ENCODE peak calls at places on chromosomes 12 and 14, in six cellular contexts. T is hepatocyte, U is MM.1S, D is neural progenitor cell, X is SK-N-SH, W is GM23248. C is an unnamed sample.
A peak's percentile ranks its signal among the peaks of the same experiment; 100 is the strongest.

GRCh38 chr12:4909734-4910501 is at the start of gene KCNA1:
- DNase-seq in T (peak; percentile 21), U (no peak), D (peak; percentile 68), X (peak; percentile 31), W (peak; percentile 42), C (no peak)

GRCh38 chr12:12097821-12098688 is 27.3 kb downstream of the BCL2L14 start:
- DNase-seq in T (no peak), U (no peak), D (no peak), X (no peak), W (no peak), C (no peak)

GRCh38 chr14:104135121-104135903 is 3.1 kb upstream of the KIF26A start:
- DNase-seq in T (peak; percentile 65), U (no peak), D (peak; percentile 89), X (peak; percentile 81), W (peak; percentile 34), C (peak; percentile 29)

GRCh38 chr12:68349921-68350606 is 17.9 kb upstream of the MDM1 start:
- DNase-seq in T (no peak), U (no peak), D (no peak), X (no peak), W (peak; percentile 30), C (peak; percentile 44)

GRCh38 chr12:11862794-11863193 is 207.9 kb upstream of the BCL2L14 start:
- DNase-seq in T (no peak), U (no peak), D (no peak), X (no peak), W (peak; percentile 79), C (no peak)

GRCh38 chr12:123363385-123363742 is 1.3 kb downstream of the SBNO1 start:
- DNase-seq in T (peak; percentile 29), U (no peak), D (no peak), X (peak; percentile 31), W (peak; percentile 61), C (peak; percentile 13)

GRCh38 chr12:119153477-119154434 is 25.0 kb upstream of the HSPB8 start:
- DNase-seq in T (peak; percentile 94), U (peak; percentile 14), D (peak; percentile 98), X (no peak), W (peak; percentile 68), C (peak; percentile 15)

GRCh38 chr12:46815792-46816191 is 10.0 kb downstream of the SLC38A4 start:
- DNase-seq in T (no peak), U (no peak), D (no peak), X (no peak), W (no peak), C (no peak)

GRCh38 chr14:99562848-99563748 is 40.9 kb downstream of the CCDC85C start:
- DNase-seq in T (peak; percentile 90), U (no peak), D (peak; percentile 97), X (peak; percentile 84), W (peak; percentile 53), C (peak; percentile 87)

GRCh38 chr12:69278814-69279782 is 39.7 kb downstream of the CPSF6 start:
- DNase-seq in T (no peak), U (no peak), D (no peak), X (no peak), W (no peak), C (no peak)

GRCh38 chr14:71103662-71104484 is 196.6 kb downstream of the PCNX1 start:
- DNase-seq in T (peak; percentile 79), U (peak; percentile 33), D (peak; percentile 60), X (peak; percentile 46), W (peak; percentile 74), C (peak; percentile 78)

GRCh38 chr12:69189378-69189978 is 49.9 kb upstream of the CPSF6 start:
- DNase-seq in T (no peak), U (no peak), D (peak; percentile 44), X (no peak), W (no peak), C (peak; percentile 10)

GRCh38 chr14:78835052-78835451 is 664.9 kb downstream of the NRXN3 start:
- DNase-seq in T (no peak), U (no peak), D (no peak), X (no peak), W (no peak), C (no peak)

GRCh38 chr14:53528114-53528513 is 375.0 kb upstream of the DDHD1 start:
- DNase-seq in T (no peak), U (no peak), D (no peak), X (no peak), W (peak; percentile 46), C (no peak)

GRCh38 chr14:75132374-75133086 is 5.7 kb upstream of the NEK9 start:
- DNase-seq in T (peak; percentile 86), U (peak; percentile 16), D (peak; percentile 81), X (peak; percentile 50), W (peak; percentile 78), C (peak; percentile 93)

GRCh38 chr12:91139264-91139663 is 28.0 kb upstream of the LUM start:
- DNase-seq in T (no peak), U (no peak), D (no peak), X (peak; percentile 42), W (no peak), C (no peak)

GRCh38 chr14:49052516-49052915 is 533.7 kb downstream of the RPS29 start:
- DNase-seq in T (no peak), U (no peak), D (no peak), X (peak; percentile 1), W (peak; percentile 36), C (no peak)

GRCh38 chr12:59444932-59445331 is 150.9 kb upstream of the SLC16A7 start:
- DNase-seq in T (no peak), U (no peak), D (no peak), X (no peak), W (peak; percentile 16), C (peak; percentile 17)

GRCh38 chr12:51009038-51009437 is 17.1 kb downstream of the SLC11A2 start:
- DNase-seq in T (peak; percentile 62), U (no peak), D (no peak), X (no peak), W (no peak), C (no peak)

GRCh38 chr12:21659383-21659782 is 1.7 kb upstream of the LDHB start:
- DNase-seq in T (no peak), U (no peak), D (no peak), X (no peak), W (no peak), C (peak; percentile 18)

GRCh38 chr12:21657336-21658077 is at the start of gene LDHB:
- DNase-seq in T (peak; percentile 98), U (peak; percentile 96), D (peak; percentile 97), X (peak; percentile 92), W (peak; percentile 96), C (peak; percentile 90)

GRCh38 chr12:21651821-21652220 is 5.8 kb downstream of the LDHB start:
- DNase-seq in T (no peak), U (no peak), D (no peak), X (no peak), W (no peak), C (no peak)

GRCh38 chr12:21655594-21655993 is 2.0 kb downstream of the LDHB start:
- DNase-seq in T (no peak), U (no peak), D (no peak), X (no peak), W (no peak), C (no peak)

GRCh38 chr12:21656931-21657335 is 709 bp downstream of the LDHB start:
- DNase-seq in T (peak; percentile 62), U (peak; percentile 53), D (peak; percentile 31), X (peak; percentile 38), W (peak; percentile 75), C (peak; percentile 11)
- H2AFZ ChIP-seq in T (peak overlapping the region; percentile 77), U (peak overlapping the region; percentile 88), D (no peak overlapping the region), X (peak overlapping the region; percentile 94), W (peak overlapping the region; percentile 89), C (peak overlapping the region; percentile 73)

DNA sequence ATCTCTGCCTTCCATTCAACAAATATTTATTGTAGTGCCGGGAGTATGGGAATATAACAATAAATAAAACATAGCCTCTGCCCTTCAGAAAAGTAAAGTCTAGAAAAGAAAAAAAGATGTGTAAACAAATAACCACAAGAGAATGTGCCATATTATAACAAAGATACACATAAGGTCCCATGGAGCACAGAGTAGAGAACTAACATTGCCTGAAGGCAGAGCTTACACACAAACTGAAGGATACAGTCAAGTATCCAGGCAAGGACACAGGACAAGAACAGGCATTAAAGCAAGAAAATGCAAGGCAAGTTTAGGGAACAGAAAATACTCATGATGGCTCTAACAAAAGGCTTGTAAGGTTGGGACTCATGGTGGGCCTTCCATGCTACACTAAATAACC is 78.0 kb downstream of the ANKS1B start:
- DNase-seq in T (no peak), U (no peak), D (no peak), X (no peak), W (no peak), C (no peak)
- TF ChIP-seq EZH2phosphoT487 in T (no peak), U (no peak), D (no peak), X (no peak), W (no peak), C (no peak)

GRCh38 chr12:132287391-132288238 is 41.8 kb downstream of the GALNT9 start:
- DNase-seq in T (no peak), U (no peak), D (no peak), X (no peak), W (no peak), C (no peak)
- H2AFZ ChIP-seq in T (no peak overlapping the region), U (no peak overlapping the region), D (no peak overlapping the region), X (no peak overlapping the region), W (no peak overlapping the region), C (no peak overlapping the region)

DNA sequence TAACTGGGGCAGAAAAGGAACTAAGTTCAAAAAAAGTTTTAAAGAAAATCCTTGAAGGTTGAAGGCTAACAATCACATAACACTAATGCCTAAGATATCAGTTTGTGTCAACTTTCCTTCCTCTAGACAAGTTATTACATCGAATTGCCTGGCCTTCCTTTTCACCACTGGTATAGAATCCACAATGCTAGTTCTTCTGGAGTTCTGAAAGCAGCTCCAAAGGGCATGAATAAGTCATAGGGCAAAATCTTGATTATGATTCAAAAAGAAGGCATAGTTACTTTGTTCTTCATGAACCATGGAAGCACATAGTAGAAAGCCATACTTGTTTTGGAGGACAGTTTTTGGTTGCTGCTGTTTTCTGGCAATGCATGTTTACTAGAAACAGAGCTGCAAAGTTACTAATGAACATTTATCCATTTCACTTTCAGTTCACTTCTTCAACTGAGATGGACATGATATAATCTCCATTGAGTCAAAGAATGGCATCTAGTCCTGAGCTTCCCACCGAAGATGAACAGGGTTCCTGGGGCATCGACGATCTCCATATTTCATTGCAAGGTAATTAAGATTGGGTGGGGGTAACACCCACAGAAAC is 56.0 kb downstream of the SYNE2 start:
- DNase-seq in T (no peak), U (no peak), D (no peak), X (no peak), W (no peak), C (no peak)
- TF ChIP-seq EZH2phosphoT487 in T (no peak), U (no peak), D (no peak), X (no peak), W (no peak), C (no peak)

DNA sequence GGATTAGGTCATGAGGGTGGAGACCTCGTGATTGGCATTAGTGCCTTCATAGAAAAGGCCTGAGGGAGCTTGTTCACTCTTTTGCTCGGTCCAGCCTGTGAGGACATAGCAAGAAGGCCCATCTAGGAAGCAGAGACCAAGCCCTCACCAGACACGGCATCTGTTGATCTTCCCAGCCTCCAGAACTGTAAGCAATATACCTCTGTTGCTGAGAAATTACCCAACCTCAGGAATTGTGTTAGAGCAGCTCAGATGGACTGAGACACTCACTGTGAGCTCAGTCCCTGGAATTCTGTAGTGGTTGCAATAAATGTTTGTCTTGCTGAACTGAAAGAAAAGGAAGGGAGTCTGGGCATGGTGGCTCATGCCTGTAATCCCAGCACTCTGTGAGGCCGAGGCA is 116.2 kb upstream of the MAP1LC3B2 start:
- DNase-seq in T (peak; percentile 37), U (no peak), D (no peak), X (no peak), W (peak; percentile 54), C (no peak)
- H2AFZ ChIP-seq in T (no peak overlapping the region), U (no peak overlapping the region), D (no peak overlapping the region), X (no peak overlapping the region), W (no peak overlapping the region), C (no peak overlapping the region)

C was measured in PC-3.